ENCODE peak calls at places on chromosome 9, in six cellular contexts. E is IMR-90, Y is H9, T is mesenchymal stem cell, D is trophoblast cell, U is H1. S is an unnamed sample.

GRCh38 chr9:124693403-124693802 is 77.7 kb downstream of the NR6A1 start:
- DNase-seq in T (no peak), D (no peak), Y (no peak), E (no peak), U (no peak), S (no peak)

GRCh38 chr9:126157826-126158431 is 168.7 kb upstream of the MVB12B start:
- DNase-seq in T (no peak), E (no peak), U (no peak), Y (no peak), D (no peak), S (no peak)

GRCh38 chr9:15295761-15296405 is 11.1 kb downstream of the TTC39B start:
- DNase-seq in E (peak; percentile 78), U (peak; percentile 20), T (peak; percentile 88), D (no peak), Y (no peak), S (no peak)

GRCh38 chr9:73081979-73082657 is 69.5 kb upstream of the ANXA1 start:
- DNase-seq in U (no peak), E (peak; percentile 27), T (peak; percentile 55), D (no peak), Y (no peak), S (peak; percentile 15)

GRCh38 chr9:72353455-72354116 is 11.4 kb downstream of the ZFAND5 start:
- DNase-seq in Y (no peak), T (peak; percentile 50), E (no peak), U (no peak), D (no peak), S (no peak)

GRCh38 chr9:4297151-4297794 is 2.6 kb downstream of the GLIS3 start:
- DNase-seq in U (peak; percentile 86), D (peak; percentile 42), E (peak; percentile 87), T (peak; percentile 93), Y (peak; percentile 84), S (peak; percentile 42)

GRCh38 chr9:125484632-125485282 is 222.3 kb downstream of the MAPKAP1 start:
- DNase-seq in T (peak; percentile 69), Y (no peak), E (peak; percentile 87), D (no peak), U (no peak), S (no peak)

GRCh38 chr9:27408523-27408922 is 111.6 kb upstream of the EQTN start:
- DNase-seq in E (no peak), Y (no peak), D (no peak), U (no peak), T (peak; percentile 5), S (no peak)

GRCh38 chr9:136180586-136180985 is 24.3 kb downstream of the LHX3 start:
- DNase-seq in T (no peak), E (no peak), Y (no peak), U (no peak), D (no peak), S (no peak)

GRCh38 chr9:120928720-120929389 is 2.3 kb upstream of the TRAF1 start:
- DNase-seq in D (no peak), U (peak; percentile 85), E (no peak), Y (peak; percentile 73), T (peak; percentile 46), S (peak; percentile 45)

GRCh38 chr9:111399772-111400563 is 69.9 kb upstream of the OR2K2 start:
- DNase-seq in Y (peak; percentile 63), U (peak; percentile 51), E (peak; percentile 21), T (peak; percentile 22), D (no peak), S (no peak)

GRCh38 chr9:89593776-89594427 is 10.9 kb upstream of the GADD45G start:
- DNase-seq in U (peak; percentile 87), T (peak; percentile 44), E (peak; percentile 7), Y (peak; percentile 86), D (peak; percentile 58), S (peak; percentile 47)

GRCh38 chr9:95336281-95336680 is 18.8 kb upstream of the FANCC start:
- DNase-seq in T (no peak), D (no peak), Y (peak; percentile 55), U (no peak), E (no peak), S (no peak)

GRCh38 chr9:34079181-34079580 is 30.5 kb upstream of the UBAP2 start:
- DNase-seq in U (no peak), Y (no peak), T (peak; percentile 17), D (peak; percentile 88), E (peak; percentile 80), S (no peak)

GRCh38 chr9:82961504-82962125 is 101.3 kb downstream of the RASEF start:
- DNase-seq in U (peak; percentile 83), T (peak; percentile 79), Y (peak; percentile 82), D (peak; percentile 41), E (peak; percentile 70), S (peak; percentile 85)

GRCh38 chr9:114370251-114370984 is 17.4 kb downstream of the AKNA start:
- DNase-seq in Y (peak; percentile 74), U (peak; percentile 64), D (no peak), E (no peak), T (no peak), S (no peak)

GRCh38 chr9:119793272-119793671 is 424.0 kb upstream of the BRINP1 start:
- DNase-seq in Y (no peak), T (no peak), D (no peak), E (no peak), U (no peak), S (no peak)

GRCh38 chr9:101530076-101530711 is 3.5 kb upstream of the RNF20 start:
- DNase-seq in U (peak; percentile 69), E (peak; percentile 82), Y (peak; percentile 81), T (peak; percentile 83), D (peak; percentile 71), S (peak; percentile 64)

GRCh38 chr9:1869843-1870242 is 145.3 kb upstream of the SMARCA2 start:
- DNase-seq in E (no peak), T (no peak), U (peak; percentile 64), D (peak; percentile 31), Y (peak; percentile 55), S (peak; percentile 20)

GRCh38 chr9:98975838-98976237 is 32.1 kb downstream of the COL15A1 start:
- DNase-seq in E (no peak), Y (no peak), U (no peak), D (no peak), T (no peak), S (no peak)

GRCh38 chr9:98974994-98975712 is 31.4 kb downstream of the COL15A1 start:
- DNase-seq in D (peak; percentile 85), U (peak; percentile 99), T (peak; percentile 65), Y (peak; percentile 91), E (peak; percentile 66), S (peak; percentile 74)

GRCh38 chr9:98978231-98978681 is 34.5 kb downstream of the COL15A1 start:
- DNase-seq in D (no peak), U (no peak), T (peak; percentile 75), E (no peak), Y (no peak), S (peak; percentile 56)

GRCh38 chr9:98977813-98978212 is 34.1 kb downstream of the COL15A1 start:
- DNase-seq in E (no peak), U (no peak), Y (no peak), T (no peak), D (no peak), S (no peak)

DNA sequence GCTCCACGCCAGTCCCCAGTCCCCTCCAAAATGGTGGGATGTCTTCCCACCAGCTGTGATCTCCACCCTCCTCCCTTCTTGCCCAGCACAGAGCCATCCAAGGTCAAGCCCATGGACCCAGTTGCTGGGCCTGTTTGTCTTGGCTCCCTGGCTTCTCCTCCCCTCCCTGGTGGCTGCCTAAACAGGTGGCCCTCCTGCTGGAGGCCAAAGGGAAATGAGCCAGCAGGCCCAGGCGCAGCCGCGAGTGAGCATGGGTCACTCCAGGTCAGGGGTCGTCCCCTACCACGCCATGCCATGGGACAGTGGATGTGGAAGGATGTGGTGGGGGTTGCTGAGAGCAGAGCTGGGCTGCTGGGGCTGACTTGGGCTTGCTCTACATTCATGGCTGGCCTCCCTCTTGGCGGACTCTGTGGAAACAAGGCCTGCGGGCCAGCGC is 33.6 kb downstream of the COL15A1 start:
- DNase-seq in T (no peak), D (no peak), U (no peak), Y (no peak), E (no peak), S (no peak)
- H2AK5ac ChIP-seq in T (no peak overlapping the region), D (no peak overlapping the region), U (no peak overlapping the region), Y (no peak overlapping the region), E (peak overlapping the region; percentile 72), S (peak overlapping the region; percentile 63)

GRCh38 chr9:134024828-134025605 is at the start of gene BRD3OS:
- DNase-seq in T (peak; percentile 100), E (peak; percentile 99), D (peak; percentile 98), U (peak; percentile 88), Y (peak; percentile 99), S (peak; percentile 100)
- H3K18ac ChIP-seq in T (peak within 1 kb of the TSS; percentile 67), E (no peak within 1 kb of the TSS), D (peak within 1 kb of the TSS; percentile 43), U (no peak within 1 kb of the TSS), Y (no peak within 1 kb of the TSS), S (peak within 1 kb of the TSS; percentile 93)

GRCh38 chr9:131609116-131609830 is 64.0 kb downstream of the PRRT1B start:
- DNase-seq in D (no peak), Y (no peak), E (peak; percentile 74), T (peak; percentile 68), U (no peak), S (no peak)

GRCh38 chr9:131610231-131610761 is 65.0 kb downstream of the PRRT1B start:
- DNase-seq in E (peak; percentile 87), T (no peak), U (no peak), D (no peak), Y (no peak), S (no peak)

GRCh38 chr9:131607591-131607990 is 62.3 kb downstream of the PRRT1B start:
- DNase-seq in D (no peak), Y (no peak), U (no peak), E (no peak), T (no peak), S (no peak)

GRCh38 chr9:131606896-131607567 is 61.7 kb downstream of the PRRT1B start:
- DNase-seq in D (no peak), T (no peak), Y (no peak), E (no peak), U (no peak), S (no peak)

GRCh38 chr9:131608469-131609115 is 63.3 kb downstream of the PRRT1B start:
- DNase-seq in U (peak; percentile 72), Y (peak; percentile 91), E (peak; percentile 87), D (peak; percentile 78), T (peak; percentile 86), S (peak; percentile 52)
- H2AFZ ChIP-seq in U (no peak overlapping the region), Y (no peak overlapping the region), E (peak overlapping the region; percentile 92), D (no peak overlapping the region), T (no peak overlapping the region), S (no peak overlapping the region)

GRCh38 chr9:69035438-69036316 is at the start of gene FXN:
- DNase-seq in T (peak; percentile 80), Y (peak; percentile 83), U (peak; percentile 91), D (peak; percentile 78), E (peak; percentile 75), S (peak; percentile 78)

GRCh38 chr9:69034071-69034470 is 1.5 kb upstream of the FXN start:
- DNase-seq in T (no peak), E (no peak), U (no peak), Y (no peak), D (no peak), S (no peak)

GRCh38 chr9:69036319-69036718 is 767 bp downstream of the FXN start:
- DNase-seq in T (peak; percentile 64), Y (no peak), E (peak; percentile 13), U (no peak), D (no peak), S (no peak)

GRCh38 chr9:69040646-69041045 is 5.1 kb downstream of the FXN start:
- DNase-seq in D (no peak), T (no peak), E (no peak), Y (no peak), U (no peak), S (no peak)

DNA sequence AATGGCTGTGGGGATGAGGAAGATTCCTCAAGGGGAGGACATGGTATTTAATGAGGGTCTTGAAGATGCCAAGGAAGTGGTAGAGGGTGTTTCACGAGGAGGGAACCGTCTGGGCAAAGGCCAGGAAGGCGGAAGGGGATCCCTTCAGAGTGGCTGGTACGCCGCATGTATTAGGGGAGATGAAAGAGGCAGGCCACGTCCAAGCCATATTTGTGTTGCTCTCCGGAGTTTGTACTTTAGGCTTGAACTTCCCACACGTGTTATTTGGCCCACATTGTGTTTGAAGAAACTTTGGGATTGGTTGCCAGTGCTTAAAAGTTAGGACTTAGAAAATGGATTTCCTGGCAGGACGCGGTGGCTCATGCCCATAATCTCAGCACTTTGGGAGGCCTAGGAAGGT is 1.2 kb downstream of the FXN start:
- DNase-seq in E (no peak), U (no peak), T (no peak), Y (no peak), D (no peak), S (no peak)
- H2AK5ac ChIP-seq in E (peak overlapping the region; percentile 11), U (no peak overlapping the region), T (no peak overlapping the region), Y (no peak overlapping the region), D (no peak overlapping the region), S (no peak overlapping the region)